ENCODE peak calls at places on chromosomes 16 and 17, in five cellular contexts. P, J, F, E and K are unnamed samples.
A peak's percentile ranks its signal among the peaks of the same experiment; 100 is the strongest.

GRCh38 chr17:77701996-77702395 is 256.5 kb upstream of the TNRC6C start:
- DNase-seq in P (no peak), J (no peak), F (no peak), E (no peak), K (peak; percentile 32)

GRCh38 chr16:48101069-48101674 is 54.6 kb downstream of the ABCC12 start:
- DNase-seq in P (no peak), J (no peak), F (no peak), E (no peak), K (no peak)

GRCh38 chr16:4972938-4973587 is 14.9 kb downstream of the SEC14L5 start:
- DNase-seq in P (no peak), J (no peak), F (no peak), E (no peak), K (no peak)

GRCh38 chr17:10600551-10600950 is 51.1 kb upstream of the MYH2 start:
- DNase-seq in P (no peak), J (no peak), F (no peak), E (no peak), K (no peak)

GRCh38 chr16:28038401-28038800 is 25.1 kb downstream of the GSG1L start:
- DNase-seq in P (no peak), J (no peak), F (no peak), E (no peak), K (no peak)

GRCh38 chr17:62674363-62674739 is 46.9 kb downstream of the MRC2 start:
- DNase-seq in P (no peak), J (no peak), F (no peak), E (no peak), K (no peak)

GRCh38 chr16:1309888-1310831 is 724 bp downstream of the UBE2I start:
- DNase-seq in P (no peak), J (no peak), F (no peak), E (peak; percentile 67), K (no peak)

GRCh38 chr17:20995164-20995872 is 47.5 kb downstream of the USP22 start:
- DNase-seq in P (no peak), J (no peak), F (no peak), E (peak; percentile 22), K (peak; percentile 64)

GRCh38 chr16:84976644-84977400 is 34.5 kb downstream of the ZDHHC7 start:
- DNase-seq in P (no peak), J (no peak), F (no peak), E (no peak), K (no peak)

GRCh38 chr16:85851034-85851780 is 47.8 kb upstream of the IRF8 start:
- DNase-seq in P (no peak), J (no peak), F (no peak), E (no peak), K (peak; percentile 38)

GRCh38 chr17:13961262-13961661 is 108.0 kb upstream of the COX10 start:
- DNase-seq in P (no peak), J (no peak), F (no peak), E (no peak), K (no peak)

GRCh38 chr17:35089846-35090193 is 26.3 kb upstream of the RFFL start:
- DNase-seq in P (peak; percentile 27), J (no peak), F (no peak), E (no peak), K (peak; percentile 85)

GRCh38 chr17:45855691-45856315 is 11.1 kb downstream of the SPPL2C start:
- DNase-seq in P (no peak), J (no peak), F (no peak), E (no peak), K (no peak)
- H3K4me3 ChIP-seq in P (no peak overlapping the region), J (no peak overlapping the region), F (no peak overlapping the region), E (no peak overlapping the region), K (no peak overlapping the region)

GRCh38 chr17:64106918-64107317 is 23.0 kb downstream of the ERN1 start:
- DNase-seq in P (no peak), J (no peak), F (no peak), E (no peak), K (peak; percentile 13)
- H3K9ac ChIP-seq in P (no peak overlapping the region), J (no peak overlapping the region), F (no peak overlapping the region), E (no peak overlapping the region), K (no peak overlapping the region)

GRCh38 chr16:67723940-67724339 is 4.8 kb upstream of the GFOD2 start:
- DNase-seq in P (no peak), J (no peak), F (no peak), E (no peak), K (no peak)
- H3K4me3 ChIP-seq in P (no peak overlapping the region), J (no peak overlapping the region), F (no peak overlapping the region), E (no peak overlapping the region), K (no peak overlapping the region)

GRCh38 chr17:82981141-82981540 is 98.3 kb upstream of the METRNL start:
- DNase-seq in P (no peak), J (no peak), F (no peak), E (peak; percentile 14), K (no peak)
- H3K9ac ChIP-seq in P (no peak overlapping the region), J (no peak overlapping the region), F (no peak overlapping the region), E (no peak overlapping the region), K (no peak overlapping the region)

DNA sequence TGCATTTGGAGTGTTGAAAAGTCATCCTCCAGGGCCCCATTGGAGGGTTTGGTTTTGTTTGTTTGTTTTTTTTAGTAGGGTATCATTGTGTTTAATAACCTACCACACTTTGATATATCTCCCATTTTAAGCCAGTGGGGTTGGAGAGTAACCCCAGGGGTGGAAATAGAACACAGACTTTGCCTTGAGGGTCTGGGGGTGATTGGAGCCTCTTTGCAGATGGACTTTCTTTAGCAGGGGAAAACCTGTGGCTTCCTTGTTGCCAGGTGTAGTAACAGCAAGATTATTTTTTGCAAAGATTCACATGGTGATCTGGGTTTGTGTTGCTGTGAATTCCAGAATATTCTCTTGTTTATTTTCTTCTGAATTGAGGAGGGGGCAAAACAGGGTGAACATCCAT is 1.5 kb downstream of the ABCC1 start:
- DNase-seq in P (no peak), J (no peak), F (no peak), E (peak; percentile 31), K (no peak)
- H3K4me3 ChIP-seq in P (peak overlapping the region; percentile 99), J (peak overlapping the region; percentile 56), F (peak overlapping the region; percentile 69), E (peak overlapping the region; percentile 74), K (peak overlapping the region; percentile 87)

GRCh38 chr17:40058151-40058784 is 4.1 kb upstream of the MED24 start:
- DNase-seq in P (no peak), J (no peak), F (no peak), E (no peak), K (peak; percentile 46)
- H3K9ac ChIP-seq in P (no peak overlapping the region), J (no peak overlapping the region), F (no peak overlapping the region), E (no peak overlapping the region), K (no peak overlapping the region)

GRCh38 chr16:53915452-53916160 is 211.7 kb downstream of the FTO start:
- DNase-seq in P (peak; percentile 81), J (peak; percentile 63), F (no peak), E (no peak), K (no peak)
- H3K4me3 ChIP-seq in P (peak overlapping the region; percentile 25), J (no peak overlapping the region), F (no peak overlapping the region), E (no peak overlapping the region), K (no peak overlapping the region)